ENCODE peak calls at places on chromosomes 13 and 19, in eight cellular contexts. P, I, V, A, R, Q, N and X are unnamed samples.

GRCh38 chr19:31214997-31215396 is 134.2 kb downstream of the TSHZ3 start:
- DNase-seq in P (no peak), I (no peak), V (no peak), A (no peak), R (no peak), Q (no peak), N (no peak), X (no peak)

GRCh38 chr13:38348890-38349289 is 761 bp upstream of the UFM1 start:
- DNase-seq in P (no peak), I (no peak), V (peak; percentile 1), A (peak; percentile 31), R (no peak), Q (no peak), N (peak; percentile 6), X (peak; percentile 59)

GRCh38 chr13:75963318-75963717 is 327.2 kb downstream of the LMO7 start:
- DNase-seq in P (peak; percentile 2), I (no peak), V (no peak), A (no peak), R (no peak), Q (no peak), N (no peak), X (peak; percentile 2)

GRCh38 chr13:94300401-94300800 is 179.1 kb downstream of the DCT start:
- DNase-seq in P (no peak), I (no peak), V (no peak), A (no peak), R (no peak), Q (no peak), N (no peak), X (no peak)

GRCh38 chr19:44069415-44069814 is 2.5 kb upstream of the ZNF284 start:
- DNase-seq in P (no peak), I (no peak), V (no peak), A (no peak), R (no peak), Q (no peak), N (no peak), X (no peak)

GRCh38 chr13:36131215-36131930 is at the start of gene DCLK1:
- DNase-seq in P (peak; percentile 51), I (no peak), V (no peak), A (peak; percentile 39), R (no peak), Q (peak; percentile 56), N (peak; percentile 79), X (peak; percentile 79)

GRCh38 chr19:45079911-45080469 is 930 bp downstream of the GEMIN7 start:
- DNase-seq in P (no peak), I (no peak), V (no peak), A (no peak), R (no peak), Q (no peak), N (no peak), X (no peak)

GRCh38 chr13:47038196-47038595 is 141.3 kb upstream of the HTR2A start:
- DNase-seq in P (no peak), I (no peak), V (no peak), A (no peak), R (no peak), Q (no peak), N (no peak), X (no peak)

GRCh38 chr13:107838592-107839161 is 376.7 kb downstream of the LIG4 start:
- DNase-seq in P (peak; percentile 45), I (no peak), V (no peak), A (no peak), R (no peak), Q (no peak), N (no peak), X (no peak)